ENCODE peak calls at places on chromosomes 16 and 17, in five cellular contexts. One of them, this sample, is unnamed.

GRCh38 chr16:78436023-78436422 is 336.6 kb downstream of the WWOX start:
- DNase-seq in pancreas: no peak
- DNase-seq in stimulated activated CD8-positive, alpha-beta memory T cell treated with anti-CD3 and anti-CD28 coated beads, Interleukin-4, amount 100 ng/mL, for 4 hours: no peak
- DNase-seq in dorsolateral prefrontal cortex: no peak
- DNase-seq in NCI-H1694 treated with DMSO at 0.1 percent for 48 hours: no peak
- DNase-seq in this sample: no peak

GRCh38 chr16:89038221-89038721 is 55.4 kb upstream of the ACSF3 start:
- DNase-seq in pancreas: no peak
- DNase-seq in stimulated activated CD8-positive, alpha-beta memory T cell treated with anti-CD3 and anti-CD28 coated beads, Interleukin-4, amount 100 ng/mL, for 4 hours: no peak
- DNase-seq in dorsolateral prefrontal cortex: no peak
- DNase-seq in NCI-H1694 treated with DMSO at 0.1 percent for 48 hours: no peak
- DNase-seq in this sample: no peak

GRCh38 chr16:65679785-65680184 is 557.9 kb upstream of the CDH11 start:
- DNase-seq in pancreas: no peak
- DNase-seq in stimulated activated CD8-positive, alpha-beta memory T cell treated with anti-CD3 and anti-CD28 coated beads, Interleukin-4, amount 100 ng/mL, for 4 hours: no peak
- DNase-seq in dorsolateral prefrontal cortex: no peak
- DNase-seq in NCI-H1694 treated with DMSO at 0.1 percent for 48 hours: no peak
- DNase-seq in this sample: no peak

GRCh38 chr16:72372082-72372615 is 200.2 kb upstream of the PMFBP1 start:
- DNase-seq in pancreas: no peak
- DNase-seq in stimulated activated CD8-positive, alpha-beta memory T cell treated with anti-CD3 and anti-CD28 coated beads, Interleukin-4, amount 100 ng/mL, for 4 hours: no peak
- DNase-seq in dorsolateral prefrontal cortex: no peak
- DNase-seq in NCI-H1694 treated with DMSO at 0.1 percent for 48 hours: no peak
- DNase-seq in this sample: no peak

GRCh38 chr16:79929260-79929977 is 328.9 kb upstream of the MAF start:
- DNase-seq in pancreas: no peak
- DNase-seq in stimulated activated CD8-positive, alpha-beta memory T cell treated with anti-CD3 and anti-CD28 coated beads, Interleukin-4, amount 100 ng/mL, for 4 hours: no peak
- DNase-seq in dorsolateral prefrontal cortex: no peak
- DNase-seq in NCI-H1694 treated with DMSO at 0.1 percent for 48 hours: no peak
- DNase-seq in this sample: no peak

GRCh38 chr17:58691701-58692238 is at the start of gene TEX14:
- DNase-seq in pancreas: no peak
- DNase-seq in stimulated activated CD8-positive, alpha-beta memory T cell treated with anti-CD3 and anti-CD28 coated beads, Interleukin-4, amount 100 ng/mL, for 4 hours: no peak
- DNase-seq in dorsolateral prefrontal cortex: no peak
- DNase-seq in NCI-H1694 treated with DMSO at 0.1 percent for 48 hours: no peak
- DNase-seq in this sample: no peak

GRCh38 chr16:84500531-84500930 is 3.9 kb downstream of the MEAK7 start:
- DNase-seq in pancreas: no peak
- DNase-seq in stimulated activated CD8-positive, alpha-beta memory T cell treated with anti-CD3 and anti-CD28 coated beads, Interleukin-4, amount 100 ng/mL, for 4 hours: no peak
- DNase-seq in dorsolateral prefrontal cortex: no peak
- DNase-seq in NCI-H1694 treated with DMSO at 0.1 percent for 48 hours: no peak
- DNase-seq in this sample: no peak

GRCh38 chr16:82043680-82044584 is 8.9 kb downstream of the HSD17B2 start:
- DNase-seq in pancreas: no peak
- DNase-seq in stimulated activated CD8-positive, alpha-beta memory T cell treated with anti-CD3 and anti-CD28 coated beads, Interleukin-4, amount 100 ng/mL, for 4 hours: no peak
- DNase-seq in dorsolateral prefrontal cortex: no peak
- DNase-seq in NCI-H1694 treated with DMSO at 0.1 percent for 48 hours: no peak
- DNase-seq in this sample: no peak

GRCh38 chr17:8038954-8039610 is at the start of gene ALOX15B:
- DNase-seq in pancreas: no peak
- DNase-seq in stimulated activated CD8-positive, alpha-beta memory T cell treated with anti-CD3 and anti-CD28 coated beads, Interleukin-4, amount 100 ng/mL, for 4 hours: no peak
- DNase-seq in dorsolateral prefrontal cortex: no peak
- DNase-seq in NCI-H1694 treated with DMSO at 0.1 percent for 48 hours: no peak
- DNase-seq in this sample: no peak

GRCh38 chr17:44965491-44966234 is 2.4 kb downstream of the C1QL1 start:
- DNase-seq in pancreas: no peak
- DNase-seq in stimulated activated CD8-positive, alpha-beta memory T cell treated with anti-CD3 and anti-CD28 coated beads, Interleukin-4, amount 100 ng/mL, for 4 hours: no peak
- DNase-seq in dorsolateral prefrontal cortex: no peak
- DNase-seq in NCI-H1694 treated with DMSO at 0.1 percent for 48 hours: no peak
- DNase-seq in this sample: no peak

GRCh38 chr16:70290949-70291519 is 1.7 kb upstream of the AARS1 start:
- DNase-seq in pancreas: no peak
- DNase-seq in stimulated activated CD8-positive, alpha-beta memory T cell treated with anti-CD3 and anti-CD28 coated beads, Interleukin-4, amount 100 ng/mL, for 4 hours: no peak
- DNase-seq in dorsolateral prefrontal cortex: no peak
- DNase-seq in NCI-H1694 treated with DMSO at 0.1 percent for 48 hours: no peak
- DNase-seq in this sample: no peak

GRCh38 chr17:29777663-29778062 is 152.4 kb downstream of the SSH2 start:
- DNase-seq in pancreas: no peak
- DNase-seq in stimulated activated CD8-positive, alpha-beta memory T cell treated with anti-CD3 and anti-CD28 coated beads, Interleukin-4, amount 100 ng/mL, for 4 hours: no peak
- DNase-seq in dorsolateral prefrontal cortex: no peak
- DNase-seq in NCI-H1694 treated with DMSO at 0.1 percent for 48 hours: no peak
- DNase-seq in this sample: no peak

GRCh38 chr17:42200702-42201101 is 6.4 kb upstream of the GHDC start:
- DNase-seq in pancreas: peak; percentile 79
- DNase-seq in stimulated activated CD8-positive, alpha-beta memory T cell treated with anti-CD3 and anti-CD28 coated beads, Interleukin-4, amount 100 ng/mL, for 4 hours: no peak
- DNase-seq in dorsolateral prefrontal cortex: peak; percentile 47
- DNase-seq in NCI-H1694 treated with DMSO at 0.1 percent for 48 hours: no peak
- DNase-seq in this sample: no peak

GRCh38 chr16:49601541-49601940 is 227.9 kb downstream of the C16orf78 start:
- DNase-seq in pancreas: no peak
- DNase-seq in stimulated activated CD8-positive, alpha-beta memory T cell treated with anti-CD3 and anti-CD28 coated beads, Interleukin-4, amount 100 ng/mL, for 4 hours: no peak
- DNase-seq in dorsolateral prefrontal cortex: no peak
- DNase-seq in NCI-H1694 treated with DMSO at 0.1 percent for 48 hours: no peak
- DNase-seq in this sample: no peak

GRCh38 chr17:43595466-43595865 is 49.3 kb upstream of the ETV4 start:
- DNase-seq in pancreas: no peak
- DNase-seq in stimulated activated CD8-positive, alpha-beta memory T cell treated with anti-CD3 and anti-CD28 coated beads, Interleukin-4, amount 100 ng/mL, for 4 hours: no peak
- DNase-seq in dorsolateral prefrontal cortex: no peak
- DNase-seq in NCI-H1694 treated with DMSO at 0.1 percent for 48 hours: no peak
- DNase-seq in this sample: peak; percentile 25

GRCh38 chr17:20228410-20228809 is 219.3 kb downstream of the SPECC1 start:
- DNase-seq in pancreas: no peak
- DNase-seq in stimulated activated CD8-positive, alpha-beta memory T cell treated with anti-CD3 and anti-CD28 coated beads, Interleukin-4, amount 100 ng/mL, for 4 hours: no peak
- DNase-seq in dorsolateral prefrontal cortex: no peak
- DNase-seq in NCI-H1694 treated with DMSO at 0.1 percent for 48 hours: no peak
- DNase-seq in this sample: no peak

GRCh38 chr16:9072806-9073341 is 18.6 kb upstream of the HAPSTR1 start:
- DNase-seq in pancreas: no peak
- DNase-seq in stimulated activated CD8-positive, alpha-beta memory T cell treated with anti-CD3 and anti-CD28 coated beads, Interleukin-4, amount 100 ng/mL, for 4 hours: no peak
- DNase-seq in dorsolateral prefrontal cortex: no peak
- DNase-seq in NCI-H1694 treated with DMSO at 0.1 percent for 48 hours: no peak
- DNase-seq in this sample: peak; percentile 35

GRCh38 chr17:71790791-71791190 is 330.0 kb upstream of the SOX9 start:
- DNase-seq in pancreas: no peak
- DNase-seq in stimulated activated CD8-positive, alpha-beta memory T cell treated with anti-CD3 and anti-CD28 coated beads, Interleukin-4, amount 100 ng/mL, for 4 hours: no peak
- DNase-seq in dorsolateral prefrontal cortex: no peak
- DNase-seq in NCI-H1694 treated with DMSO at 0.1 percent for 48 hours: no peak
- DNase-seq in this sample: no peak

GRCh38 chr17:42507671-42508070 is 28.4 kb upstream of the NAGLU start:
- DNase-seq in pancreas: no peak
- DNase-seq in stimulated activated CD8-positive, alpha-beta memory T cell treated with anti-CD3 and anti-CD28 coated beads, Interleukin-4, amount 100 ng/mL, for 4 hours: no peak
- DNase-seq in dorsolateral prefrontal cortex: no peak
- DNase-seq in NCI-H1694 treated with DMSO at 0.1 percent for 48 hours: no peak
- DNase-seq in this sample: no peak

GRCh38 chr17:55462711-55463110 is 41.1 kb upstream of the MMD start:
- DNase-seq in pancreas: no peak
- DNase-seq in stimulated activated CD8-positive, alpha-beta memory T cell treated with anti-CD3 and anti-CD28 coated beads, Interleukin-4, amount 100 ng/mL, for 4 hours: no peak
- DNase-seq in dorsolateral prefrontal cortex: no peak
- DNase-seq in NCI-H1694 treated with DMSO at 0.1 percent for 48 hours: no peak
- DNase-seq in this sample: no peak

GRCh38 chr17:56972111-56972730 is 5.7 kb upstream of the SCPEP1 start:
- DNase-seq in pancreas: no peak
- DNase-seq in stimulated activated CD8-positive, alpha-beta memory T cell treated with anti-CD3 and anti-CD28 coated beads, Interleukin-4, amount 100 ng/mL, for 4 hours: no peak
- DNase-seq in dorsolateral prefrontal cortex: no peak
- DNase-seq in NCI-H1694 treated with DMSO at 0.1 percent for 48 hours: no peak
- DNase-seq in this sample: no peak

GRCh38 chr17:8285270-8286181 is 2.9 kb upstream of the RANGRF start:
- DNase-seq in pancreas: peak; percentile 72
- DNase-seq in stimulated activated CD8-positive, alpha-beta memory T cell treated with anti-CD3 and anti-CD28 coated beads, Interleukin-4, amount 100 ng/mL, for 4 hours: no peak
- DNase-seq in dorsolateral prefrontal cortex: no peak
- DNase-seq in NCI-H1694 treated with DMSO at 0.1 percent for 48 hours: no peak
- DNase-seq in this sample: no peak

GRCh38 chr17:17493986-17494466 is 2.2 kb downstream of the RASD1 start:
- DNase-seq in pancreas: no peak
- DNase-seq in stimulated activated CD8-positive, alpha-beta memory T cell treated with anti-CD3 and anti-CD28 coated beads, Interleukin-4, amount 100 ng/mL, for 4 hours: no peak
- DNase-seq in dorsolateral prefrontal cortex: no peak
- DNase-seq in NCI-H1694 treated with DMSO at 0.1 percent for 48 hours: no peak
- DNase-seq in this sample: no peak

GRCh38 chr17:39551879-39552278 is 55.8 kb downstream of the NEUROD2 start:
- DNase-seq in pancreas: no peak
- DNase-seq in stimulated activated CD8-positive, alpha-beta memory T cell treated with anti-CD3 and anti-CD28 coated beads, Interleukin-4, amount 100 ng/mL, for 4 hours: no peak
- DNase-seq in dorsolateral prefrontal cortex: no peak
- DNase-seq in NCI-H1694 treated with DMSO at 0.1 percent for 48 hours: no peak
- DNase-seq in this sample: no peak

GRCh38 chr17:57945999-57946797 is 9.0 kb downstream of the CUEDC1 start:
- DNase-seq in pancreas: no peak
- DNase-seq in stimulated activated CD8-positive, alpha-beta memory T cell treated with anti-CD3 and anti-CD28 coated beads, Interleukin-4, amount 100 ng/mL, for 4 hours: no peak
- DNase-seq in dorsolateral prefrontal cortex: no peak
- DNase-seq in NCI-H1694 treated with DMSO at 0.1 percent for 48 hours: no peak
- DNase-seq in this sample: no peak